ENCODE peak calls at places on chromosome 19, in five cellular contexts. I is heart left ventricle, P is A549, T is spleen, G is stomach. W is an unnamed sample.

GRCh38 chr19:54252845-54253244 is 4.2 kb downstream of the LILRB5 start:
- DNase-seq in I (no peak), P (no peak), T (no peak), G (no peak), W (no peak)

GRCh38 chr19:4981681-4981958 is 12.7 kb downstream of the KDM4B start:
- DNase-seq in I (no peak), P (no peak), T (no peak), G (no peak), W (no peak)

GRCh38 chr19:38252935-38253691 is 3.1 kb downstream of the PPP1R14A start:
- DNase-seq in I (peak; percentile 67), P (no peak), T (peak; percentile 82), G (peak; percentile 42), W (no peak)

GRCh38 chr19:10936661-10937084 is 8.1 kb downstream of the TIMM29 start:
- DNase-seq in I (no peak), P (peak; percentile 56), T (no peak), G (peak; percentile 41), W (no peak)

GRCh38 chr19:55453861-55454260 is 7.6 kb downstream of the ISOC2 start:
- DNase-seq in I (no peak), P (no peak), T (no peak), G (no peak), W (no peak)

GRCh38 chr19:48246101-48246500 is 9.6 kb downstream of the CARD8 start:
- DNase-seq in I (no peak), P (no peak), T (no peak), G (no peak), W (no peak)

GRCh38 chr19:16588089-16588823 is 16.0 kb upstream of the SLC35E1 start:
- DNase-seq in I (no peak), P (no peak), T (peak; percentile 92), G (no peak), W (peak; percentile 91)

GRCh38 chr19:15759962-15760565 is 22.3 kb downstream of the OR10H3 start:
- DNase-seq in I (no peak), P (no peak), T (no peak), G (no peak), W (no peak)

GRCh38 chr19:4878491-4878968 is 11.1 kb upstream of the PLIN3 start:
- DNase-seq in I (no peak), P (no peak), T (no peak), G (no peak), W (no peak)

GRCh38 chr19:35977446-35978222 is 17.4 kb upstream of the SDHAF1 start:
- DNase-seq in I (no peak), P (peak; percentile 66), T (no peak), G (no peak), W (no peak)

GRCh38 chr19:12550951-12551832 is at the start of gene ZNF564:
- DNase-seq in I (peak; percentile 97), P (peak; percentile 92), T (peak; percentile 96), G (peak; percentile 95), W (peak; percentile 98)

GRCh38 chr19:45764487-45764886 is 4.6 kb downstream of the SIX5 start:
- DNase-seq in I (peak; percentile 35), P (no peak), T (no peak), G (no peak), W (no peak)

GRCh38 chr19:43132696-43133095 is 50.2 kb upstream of the PSG2 start:
- DNase-seq in I (no peak), P (no peak), T (no peak), G (no peak), W (no peak)

GRCh38 chr19:9523885-9524474 is 14.5 kb downstream of the ZNF426 start:
- DNase-seq in I (no peak), P (no peak), T (no peak), G (no peak), W (no peak)

GRCh38 chr19:12788682-12789097 is 2.6 kb upstream of the JUNB start:
- DNase-seq in I (peak; percentile 95), P (no peak), T (peak; percentile 92), G (peak; percentile 81), W (peak; percentile 90)

GRCh38 chr19:48290341-48290922 is 20.6 kb downstream of the ZNF114 start:
- DNase-seq in I (no peak), P (peak; percentile 70), T (no peak), G (no peak), W (no peak)

GRCh38 chr19:3459322-3459881 is 20.9 kb downstream of the SMIM24 start:
- DNase-seq in I (peak; percentile 93), P (peak; percentile 78), T (no peak), G (peak; percentile 62), W (no peak)

GRCh38 chr19:3047307-3048189 is 14.7 kb downstream of the TLE5 start:
- DNase-seq in I (peak; percentile 91), P (peak; percentile 52), T (peak; percentile 87), G (peak; percentile 87), W (peak; percentile 79)

GRCh38 chr19:57560049-57560491 is 407 bp upstream of the ZNF550 start:
- DNase-seq in I (peak; percentile 56), P (no peak), T (peak; percentile 68), G (no peak), W (no peak)

GRCh38 chr19:7152568-7152967 is 83.1 kb downstream of the ZNF557 start:
- DNase-seq in I (no peak), P (no peak), T (no peak), G (no peak), W (no peak)

GRCh38 chr19:7149956-7150705 is 80.6 kb downstream of the ZNF557 start:
- DNase-seq in I (no peak), P (no peak), T (no peak), G (no peak), W (no peak)

GRCh38 chr19:7153008-7153407 is 83.5 kb downstream of the ZNF557 start:
- DNase-seq in I (no peak), P (no peak), T (no peak), G (no peak), W (no peak)
- TF ChIP-seq POLR2A in I (no peak), P (no peak), T (no peak), G (no peak), W (no peak)

DNA sequence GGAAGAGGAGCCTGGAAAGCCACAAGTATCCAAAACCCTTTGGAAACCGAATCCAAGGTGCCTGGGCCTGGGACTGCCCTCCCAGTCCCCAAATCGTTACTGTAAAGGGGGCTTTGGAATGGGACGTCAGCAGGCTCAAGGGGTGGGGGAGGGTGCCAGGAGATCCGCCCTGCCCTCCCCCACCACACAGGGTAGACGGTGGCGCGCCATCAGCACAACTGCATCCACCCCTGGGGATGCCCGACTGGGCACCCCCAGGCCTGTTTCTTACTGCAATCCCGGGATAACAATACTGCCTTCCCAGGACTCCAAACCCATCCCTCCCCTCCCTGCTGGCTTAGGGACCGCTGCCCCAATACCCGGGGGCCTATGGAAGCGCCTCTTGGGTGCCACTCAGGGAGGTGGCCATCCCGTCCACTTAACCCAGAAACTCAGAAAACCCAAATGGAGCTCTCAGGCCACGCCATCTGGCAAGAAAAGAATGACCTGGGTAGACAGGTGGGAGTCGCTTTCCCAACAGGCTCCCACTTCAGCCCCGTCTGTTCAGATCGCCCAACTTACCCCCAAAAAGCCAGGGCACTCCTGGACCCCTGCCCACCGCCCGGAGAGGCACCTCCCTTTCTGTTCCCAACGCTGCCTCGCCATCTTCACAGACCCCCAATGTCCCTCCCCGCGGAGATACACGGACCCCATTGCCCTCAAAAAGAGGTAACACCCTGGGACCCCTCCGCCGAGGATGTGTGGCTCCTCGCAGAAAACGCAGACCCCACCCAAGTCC is 2.4 kb downstream of the KLF16 start:
- DNase-seq in I (peak; percentile 33), P (no peak), T (no peak), G (no peak), W (no peak)
- H3K27ac ChIP-seq in I (no peak overlapping the region), P (peak overlapping the region; percentile 100), T (peak overlapping the region; percentile 98), G (no peak overlapping the region), W (peak overlapping the region; percentile 98)

GRCh38 chr19:40754611-40755247 is 3.7 kb downstream of the SNRPA start:
- DNase-seq in I (no peak), P (no peak), T (no peak), G (peak; percentile 60), W (no peak)
- TF ChIP-seq POLR2A in I (no peak), P (peak; percentile 7), T (no peak), G (no peak), W (peak; percentile 43)

DNA sequence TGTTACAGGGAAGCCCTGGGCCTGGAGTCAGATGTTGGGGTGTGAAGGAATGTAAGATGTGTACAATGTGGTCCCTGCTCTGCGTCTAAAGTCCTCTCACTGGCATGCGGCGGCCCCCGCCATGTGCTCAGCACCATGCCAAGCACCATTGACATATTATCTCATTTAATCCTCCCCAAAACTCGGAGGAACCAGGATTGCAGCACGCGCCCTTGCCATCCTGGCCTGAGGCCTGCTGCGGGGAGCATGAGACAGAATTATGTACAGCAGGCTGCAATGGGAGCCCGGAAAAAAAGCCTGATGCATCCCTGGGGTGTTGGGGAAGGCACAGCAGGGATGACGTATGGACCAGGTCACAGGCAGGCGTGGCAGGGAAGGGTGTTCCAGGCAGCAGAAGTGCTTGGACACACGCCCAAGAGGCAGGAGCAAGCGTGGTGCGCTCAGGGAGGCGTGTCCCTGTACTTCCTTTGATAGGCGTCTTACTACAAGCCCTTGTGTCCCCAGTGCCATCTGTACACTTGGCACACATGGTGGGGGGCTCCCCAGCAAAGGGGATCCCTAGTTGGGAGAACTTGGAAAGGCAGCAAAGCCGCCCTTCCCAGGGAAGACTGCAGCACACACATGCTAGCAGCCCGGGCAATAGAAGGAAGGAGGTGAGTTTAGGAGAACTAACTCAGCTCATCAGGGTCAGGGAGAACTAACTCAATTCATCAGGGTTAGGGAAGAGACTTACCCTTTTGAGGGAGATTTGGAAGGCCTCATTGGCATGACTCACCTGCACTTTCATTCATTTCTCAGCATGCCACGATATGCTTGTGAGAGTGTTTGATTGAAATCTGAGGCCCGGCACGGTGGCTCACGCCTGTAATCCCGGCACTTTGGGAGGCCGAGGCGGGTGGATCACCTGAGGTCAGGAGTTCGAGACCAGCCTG is 3.5 kb downstream of the EVI5L start:
- DNase-seq in I (peak; percentile 85), P (no peak), T (peak; percentile 82), G (peak; percentile 93), W (peak; percentile 91)
- H3K27ac ChIP-seq in I (no peak overlapping the region), P (no peak overlapping the region), T (peak overlapping the region; percentile 57), G (peak overlapping the region; percentile 65), W (peak overlapping the region; percentile 50)

GRCh38 chr19:1266818-1267440 is 2.2 kb upstream of the CIRBP start:
- DNase-seq in I (peak; percentile 76), P (peak; percentile 36), T (peak; percentile 97), G (peak; percentile 80), W (peak; percentile 66)
- TF ChIP-seq POLR2A in I (peak; percentile 21), P (peak; percentile 14), T (no peak), G (no peak), W (no peak)

GRCh38 chr19:18045307-18046013 is 37.5 kb downstream of the ARRDC2 start:
- DNase-seq in I (no peak), P (no peak), T (no peak), G (no peak), W (no peak)
- H3K27ac ChIP-seq in I (peak overlapping the region; percentile 84), P (peak overlapping the region; percentile 73), T (peak overlapping the region; percentile 88), G (peak overlapping the region; percentile 61), W (peak overlapping the region; percentile 75)

GRCh38 chr19:41195675-41196497 is 2.9 kb downstream of the CYP2S1 start:
- DNase-seq in I (no peak), P (no peak), T (no peak), G (no peak), W (no peak)
- TF ChIP-seq POLR2A in I (no peak), P (no peak), T (no peak), G (no peak), W (no peak)

W was measured in Peyer's patch.